ENCODE peak calls at places on chromosome 3, in four cellular contexts. F, P, N and W are unnamed samples. For H3K36me3, the result is how much of the 10 kb centered on the place peaks cover.

GRCh38 chr3:30440147-30440604 is 166.2 kb upstream of the TGFBR2 start:
- DNase-seq in F (peak), P (no peak), N (peak), W (no peak)

GRCh38 chr3:43024183-43024865 is 45.2 kb downstream of the GASK1A start:
- DNase-seq in F (no peak), P (no peak), N (no peak), W (peak)

GRCh38 chr3:152197451-152197850 is 71.3 kb upstream of the MBNL1 start:
- DNase-seq in F (no peak), P (no peak), N (peak), W (no peak)

GRCh38 chr3:170180107-170180951 is 1.2 kb downstream of the PHC3 start:
- DNase-seq in F (no peak), P (no peak), N (peak), W (peak)

GRCh38 chr3:58996730-58997129 is 53.1 kb downstream of the CFAP20DC start:
- DNase-seq in F (no peak), P (no peak), N (no peak), W (no peak)

GRCh38 chr3:42195879-42196330 is 70.1 kb downstream of the CCK start:
- DNase-seq in F (no peak), P (no peak), N (no peak), W (no peak)

GRCh38 chr3:56314842-56315241 is 153.4 kb downstream of the ERC2 start:
- DNase-seq in F (no peak), P (no peak), N (peak), W (no peak)

GRCh38 chr3:155739154-155739553 is 5.7 kb downstream of the PLCH1 start:
- DNase-seq in F (no peak), P (no peak), N (no peak), W (no peak)

GRCh38 chr3:184261270-184262165 is at the start of gene CAMK2N2:
- DNase-seq in F (peak), P (peak), N (peak), W (peak)

GRCh38 chr3:141124715-141125114 is 73.6 kb downstream of the SPSB4 start:
- DNase-seq in F (no peak), P (no peak), N (no peak), W (no peak)

GRCh38 chr3:45560270-45561020 is 34.1 kb upstream of the LIMD1 start:
- DNase-seq in F (no peak), P (peak), N (no peak), W (no peak)

GRCh38 chr3:42709621-42710020 is 7.0 kb upstream of the HHATL start:
- DNase-seq in F (no peak), P (peak), N (no peak), W (no peak)

GRCh38 chr3:71532639-71533395 is 50.7 kb downstream of the FOXP1 start:
- DNase-seq in F (no peak), P (no peak), N (peak), W (no peak)

GRCh38 chr3:4582634-4583033 is 89.5 kb downstream of the ITPR1 start:
- DNase-seq in F (no peak), P (no peak), N (peak), W (no peak)

GRCh38 chr3:144791034-144791433 is 819.4 kb downstream of the DIPK2A start:
- DNase-seq in F (no peak), P (no peak), N (no peak), W (no peak)

GRCh38 chr3:12316253-12316652 is 27.4 kb downstream of the PPARG start:
- DNase-seq in F (no peak), P (no peak), N (no peak), W (no peak)

GRCh38 chr3:12316721-12317351 is 28.0 kb downstream of the PPARG start:
- DNase-seq in F (no peak), P (no peak), N (no peak), W (no peak)

GRCh38 chr3:12317914-12318313 is 29.0 kb downstream of the PPARG start:
- DNase-seq in F (peak), P (no peak), N (no peak), W (no peak)

GRCh38 chr3:12323237-12323636 is 34.4 kb downstream of the PPARG start:
- DNase-seq in F (no peak), P (no peak), N (no peak), W (no peak)

GRCh38 chr3:12318758-12319621 is 30.1 kb downstream of the PPARG start:
- DNase-seq in F (no peak), P (no peak), N (peak), W (no peak)
- H3K4me3 ChIP-seq in F (no peak), P (no peak), N (no peak), W (no peak)

GRCh38 chr3:50327943-50328691 is at the start of gene TUSC2:
- DNase-seq in F (peak), P (peak), N (peak), W (peak)
- H3K36me3 ChIP-seq in F (under half), P (under half), N (under half), W (under half)

DNA sequence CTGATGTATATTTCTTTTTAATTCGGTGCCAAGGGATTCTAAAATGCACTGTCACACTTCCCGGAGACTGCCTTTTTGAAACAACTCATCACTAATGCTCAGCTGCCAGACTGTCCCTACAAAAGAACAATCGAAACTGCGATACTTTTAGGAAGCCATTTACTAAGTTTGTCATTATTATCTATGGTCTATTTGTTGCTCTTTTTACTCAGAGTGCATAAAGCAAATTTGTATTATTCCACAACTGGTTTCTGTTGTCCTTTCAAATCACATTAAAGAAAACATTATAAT is 60.8 kb downstream of the TM4SF4 start:
- DNase-seq in F (no peak), P (no peak), N (no peak), W (no peak)
- H3K4me3 ChIP-seq in F (no peak), P (no peak), N (peak), W (no peak)

GRCh38 chr3:66392966-66393485 is 107.8 kb downstream of the LRIG1 start:
- DNase-seq in F (no peak), P (peak), N (no peak), W (no peak)
- H3K36me3 ChIP-seq in F (under half), P (under half), N (under half), W (under half)

GRCh38 chr3:114839476-114839875 is 307.6 kb downstream of the ZBTB20 start:
- DNase-seq in F (no peak), P (no peak), N (peak), W (no peak)

GRCh38 chr3:114846252-114846651 is 300.8 kb downstream of the ZBTB20 start:
- DNase-seq in F (no peak), P (peak), N (no peak), W (no peak)

GRCh38 chr3:114838025-114838424 is 309.1 kb downstream of the ZBTB20 start:
- DNase-seq in F (no peak), P (no peak), N (no peak), W (no peak)

GRCh38 chr3:114846779-114847178 is 300.3 kb downstream of the ZBTB20 start:
- DNase-seq in F (no peak), P (no peak), N (peak), W (no peak)

GRCh38 chr3:114841515-114841914 is 305.6 kb downstream of the ZBTB20 start:
- DNase-seq in F (no peak), P (no peak), N (peak), W (no peak)
- H3K4me3 ChIP-seq in F (no peak), P (no peak), N (no peak), W (no peak)

GRCh38 chr3:32725721-32726120 is 40.7 kb downstream of the CNOT10 start:
- DNase-seq in F (no peak), P (no peak), N (no peak), W (no peak)
- H3K36me3 ChIP-seq in F (under half), P (under half), N (under half), W (under half)

DNA sequence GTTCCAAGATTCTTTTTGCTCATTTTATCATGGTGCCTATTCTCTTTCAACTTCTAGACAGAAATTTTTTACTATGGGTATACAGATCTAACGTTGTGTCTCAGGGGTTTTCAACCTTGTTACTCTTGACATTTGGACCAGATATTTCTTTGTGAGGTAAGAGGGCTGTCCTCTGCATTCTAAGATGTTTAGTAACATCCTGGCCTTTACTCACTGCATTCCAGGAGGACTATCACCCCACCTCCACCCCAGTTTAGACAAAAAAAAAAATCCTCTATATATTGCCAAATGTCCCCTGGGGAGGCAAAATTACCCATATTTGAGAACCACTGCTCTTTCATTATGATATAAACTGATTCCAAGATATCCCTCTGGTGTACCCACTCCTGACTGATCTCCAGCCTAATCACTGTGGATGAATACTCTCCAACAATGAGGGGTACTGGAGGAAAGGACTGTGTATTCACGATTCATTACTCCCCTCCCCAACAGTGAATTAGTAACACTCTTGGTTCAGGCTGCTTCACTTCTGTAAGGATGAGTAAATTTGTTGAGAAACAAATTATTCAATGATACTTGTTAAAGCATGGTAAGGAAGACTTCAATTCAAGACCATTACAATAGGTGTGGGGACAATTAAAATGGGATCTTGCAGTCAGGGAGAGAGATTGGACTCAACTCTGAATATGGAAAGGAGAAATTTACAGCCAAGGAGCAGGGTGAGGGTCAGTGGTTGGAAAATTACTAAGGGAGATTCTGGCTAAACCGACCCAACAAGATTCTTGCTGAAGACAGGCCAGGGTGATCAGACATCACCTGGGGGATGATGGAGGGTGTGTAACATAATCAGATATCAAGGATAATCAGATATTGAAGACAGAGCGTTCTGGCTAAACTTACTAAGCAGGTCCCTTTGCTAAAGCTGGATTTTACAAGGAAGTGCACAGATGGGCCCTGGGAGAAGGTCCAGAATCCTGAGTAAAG is 123.8 kb upstream of the DAZL start:
- DNase-seq in F (no peak), P (no peak), N (peak), W (no peak)
- H3K4me3 ChIP-seq in F (no peak), P (no peak), N (no peak), W (no peak)